ENCODE peak calls at places on chromosomes 5 and 9, in nine cellular contexts. A is CD4-positive, alpha-beta T cell; Z is BJ; Y is transverse colon; F is stimulated activated CD4-positive, alpha-beta T cell treated with anti-CD3 and anti-CD28 coated beads, Interleukin-4, amount 100 ng/mL, for 48 hours; G is GM23248; K is neuronal stem cell; S is astrocyte of the cerebellum; P is cardiac muscle cell. C is an unnamed sample.

GRCh38 chr9:127201731-127202130 is 62.8 kb upstream of the GARNL3 start:
- DNase-seq in G (no peak), A (no peak), P (no peak), K (no peak), S (no peak), Z (no peak), F (no peak), Y (no peak), C (no peak)

GRCh38 chr5:163362806-163363788 is 74.3 kb upstream of the CCNG1 start:
- DNase-seq in Y (no peak), Z (no peak), P (peak), S (no peak), G (no peak), K (no peak), F (no peak), A (no peak), C (no peak)

GRCh38 chr5:143068712-143069111 is 298.5 kb downstream of the ARHGAP26 start:
- DNase-seq in P (peak), Y (no peak), G (no peak), Z (no peak), K (no peak), F (no peak), A (no peak), S (no peak), C (no peak)

GRCh38 chr5:10789021-10789420 is 28.0 kb upstream of the DAP start:
- DNase-seq in Z (peak), Y (peak), A (no peak), G (peak), F (no peak), S (peak), K (no peak), P (peak), C (no peak)

GRCh38 chr5:51651476-51651875 is 268.2 kb downstream of the ISL1 start:
- DNase-seq in Z (no peak), F (no peak), Y (no peak), S (no peak), A (no peak), G (no peak), K (no peak), P (no peak), C (no peak)

GRCh38 chr9:128007566-128008138 is 26.9 kb upstream of the EEIG1 start:
- DNase-seq in K (no peak), A (peak), S (peak), Y (peak), F (peak), G (peak), Z (no peak), P (peak), C (no peak)

GRCh38 chr9:75830303-75830702 is 60.2 kb upstream of the PCSK5 start:
- DNase-seq in S (no peak), K (no peak), F (no peak), G (no peak), Y (no peak), P (no peak), Z (no peak), A (no peak), C (no peak)

GRCh38 chr9:36148652-36149051 is 12.1 kb downstream of the GLIPR2 start:
- DNase-seq in G (peak), P (peak), A (peak), Z (peak), S (peak), F (peak), Y (peak), K (no peak), C (no peak)

GRCh38 chr5:132237141-132237540 is 9.5 kb upstream of the P4HA2 start:
- DNase-seq in Y (peak), Z (no peak), K (no peak), A (no peak), P (no peak), G (peak), F (no peak), S (no peak), C (no peak)

GRCh38 chr9:130478152-130478551 is 33.4 kb downstream of the ASS1 start:
- DNase-seq in S (no peak), P (no peak), Z (no peak), A (no peak), K (no peak), G (no peak), Y (no peak), F (no peak), C (no peak)

GRCh38 chr5:132436936-132437335 is 53.6 kb downstream of the IRF1 start:
- DNase-seq in P (no peak), G (no peak), A (no peak), K (no peak), Y (no peak), F (no peak), Z (no peak), S (no peak), C (no peak)

GRCh38 chr5:39191216-39191615 is 28.1 kb downstream of the FYB1 start:
- DNase-seq in Y (no peak), S (no peak), F (no peak), Z (no peak), G (no peak), A (no peak), P (no peak), K (no peak), C (no peak)

GRCh38 chr9:72575673-72576072 is 54.3 kb downstream of the TMC1 start:
- DNase-seq in P (no peak), S (no peak), F (no peak), A (no peak), K (no peak), Z (no peak), G (no peak), Y (no peak), C (no peak)

GRCh38 chr9:106920091-106920490 is 57.1 kb downstream of the ZNF462 start:
- DNase-seq in S (no peak), A (no peak), F (no peak), Y (no peak), P (no peak), K (no peak), G (no peak), Z (no peak), C (no peak)